ENCODE peak calls at places on chromosomes 6 and 20, in six cellular contexts. T is T-helper 1 cell; K is B cell; W is lower lobe of right lung; Y is hippocampal formation; U is stimulated activated naive CD8-positive, alpha-beta T cell treated with anti-CD3 and anti-CD28 coated beads, Interleukin-15, Interleukin-2, amounts not matched to agents 100 U/mL and 50 U/mL, for 24 hours. N is an unnamed sample.

GRCh38 chr20:18740726-18741125 is 72.9 kb upstream of the SCP2D1 start:
- DNase-seq in T (no peak), K (no peak), W (no peak), Y (no peak), U (no peak), N (no peak)

GRCh38 chr6:108793449-108794134 is 54.6 kb upstream of the ARMC2 start:
- DNase-seq in T (no peak), K (no peak), W (no peak), Y (no peak), U (no peak), N (no peak)

GRCh38 chr6:36505744-36506534 is 41.3 kb downstream of the STK38 start:
- DNase-seq in T (no peak), K (no peak), W (no peak), Y (no peak), U (no peak), N (no peak)

GRCh38 chr20:14127831-14128230 is 132.5 kb downstream of the MACROD2 start:
- DNase-seq in T (no peak), K (no peak), W (no peak), Y (no peak), U (no peak), N (no peak)

GRCh38 chr6:119079288-119079809 is 885 bp upstream of the FAM184A start:
- DNase-seq in T (no peak), K (no peak), W (no peak), Y (no peak), U (no peak), N (no peak)

GRCh38 chr20:62058941-62059340 is 6.7 kb downstream of the TAF4 start:
- DNase-seq in T (no peak), K (no peak), W (no peak), Y (no peak), U (no peak), N (no peak)

GRCh38 chr20:42027746-42028268 is 409.6 kb upstream of the CHD6 start:
- DNase-seq in T (no peak), K (no peak), W (no peak), Y (no peak), U (no peak), N (no peak)

GRCh38 chr6:161211380-161212035 is 62.4 kb downstream of the AGPAT4 start:
- DNase-seq in T (no peak), K (no peak), W (no peak), Y (no peak), U (no peak), N (no peak)

GRCh38 chr20:45290677-45291355 is 15.8 kb upstream of the RBPJL start:
- DNase-seq in T (no peak), K (peak), W (peak), Y (peak), U (peak), N (peak)

GRCh38 chr20:46215913-46216707 is 92.2 kb downstream of the CDH22 start:
- DNase-seq in T (no peak), K (no peak), W (no peak), Y (no peak), U (no peak), N (peak)

GRCh38 chr6:88013015-88013414 is 34.6 kb upstream of the SPACA1 start:
- DNase-seq in T (no peak), K (peak), W (no peak), Y (no peak), U (no peak), N (no peak)

GRCh38 chr6:90865513-90865912 is 278.6 kb upstream of the MAP3K7 start:
- DNase-seq in T (no peak), K (no peak), W (no peak), Y (no peak), U (no peak), N (no peak)

GRCh38 chr20:1326031-1326930 is 2.7 kb downstream of the SDCBP2 start:
- DNase-seq in T (no peak), K (no peak), W (no peak), Y (no peak), U (no peak), N (no peak)

GRCh38 chr20:34578040-34578439 is 19.5 kb downstream of the MAP1LC3A start:
- DNase-seq in T (no peak), K (no peak), W (no peak), Y (no peak), U (no peak), N (no peak)

GRCh38 chr6:90811596-90812226 is 224.8 kb upstream of the MAP3K7 start:
- DNase-seq in T (no peak), K (no peak), W (no peak), Y (no peak), U (no peak), N (peak)

GRCh38 chr6:149130093-149130872 is 187.2 kb upstream of the TAB2 start:
- DNase-seq in T (no peak), K (no peak), W (no peak), Y (no peak), U (no peak), N (no peak)

GRCh38 chr6:84789170-84789569 is 24.8 kb upstream of the TBX18 start:
- DNase-seq in T (no peak), K (no peak), W (no peak), Y (no peak), U (no peak), N (no peak)

GRCh38 chr6:80366721-80367120 is 260.2 kb downstream of the BCKDHB start:
- DNase-seq in T (no peak), K (no peak), W (no peak), Y (no peak), U (no peak), N (peak)

GRCh38 chr6:11632795-11633511 is 95.4 kb downstream of the TMEM170B start:
- DNase-seq in T (no peak), K (no peak), W (no peak), Y (no peak), U (no peak), N (no peak)

GRCh38 chr20:40650707-40651106 is 38.3 kb downstream of the MAFB start:
- DNase-seq in T (no peak), K (no peak), W (no peak), Y (no peak), U (no peak), N (peak)

N was measured in NCI-H2227 treated with DMSO at 0.1 percent for 48 hours.